ENCODE peak calls at places on chromosomes 2 and 18, in five cellular contexts. X, O, H, D and M are unnamed samples.

GRCh38 chr2:161139098-161139987 is 20.9 kb upstream of the TANK start:
- DNase-seq in X (no peak), O (no peak), H (no peak), D (no peak), M (peak; percentile 59)

GRCh38 chr2:137886432-137886831 is 77.8 kb upstream of the HNMT start:
- DNase-seq in X (no peak), O (no peak), H (no peak), D (no peak), M (no peak)

GRCh38 chr18:58882039-58882438 is 17.4 kb downstream of the ZNF532 start:
- DNase-seq in X (no peak), O (no peak), H (no peak), D (no peak), M (no peak)

GRCh38 chr2:215624423-215624829 is 188.6 kb upstream of the FN1 start:
- DNase-seq in X (no peak), O (no peak), H (no peak), D (no peak), M (no peak)

GRCh38 chr2:237471457-237472186 is 15.4 kb upstream of the MLPH start:
- DNase-seq in X (no peak), O (peak; percentile 87), H (no peak), D (peak; percentile 66), M (no peak)

GRCh38 chr2:204530464-204530805 is 14.8 kb upstream of the PARD3B start:
- DNase-seq in X (no peak), O (no peak), H (no peak), D (no peak), M (no peak)

GRCh38 chr2:129375587-129375986 is 603.9 kb upstream of the RAB6C start:
- DNase-seq in X (no peak), O (no peak), H (peak; percentile 17), D (no peak), M (no peak)

GRCh38 chr2:239893236-239893515 is 132.0 kb downstream of the NDUFA10 start:
- DNase-seq in X (no peak), O (no peak), H (no peak), D (no peak), M (no peak)

GRCh38 chr2:54404270-54404669 is 51.9 kb upstream of the SPTBN1 start:
- DNase-seq in X (no peak), O (no peak), H (no peak), D (no peak), M (peak; percentile 3)

GRCh38 chr18:35786359-35787042 is 186.0 kb upstream of the RMP24 start:
- DNase-seq in X (no peak), O (no peak), H (no peak), D (no peak), M (no peak)

GRCh38 chr2:2182688-2183087 is 148.4 kb downstream of the MYT1L start:
- DNase-seq in X (no peak), O (no peak), H (no peak), D (no peak), M (no peak)

GRCh38 chr18:39675916-39676315 is 2110.3 kb upstream of the CELF4 start:
- DNase-seq in X (no peak), O (no peak), H (no peak), D (no peak), M (no peak)

GRCh38 chr2:17961789-17962188 is 83.3 kb downstream of the KCNS3 start:
- DNase-seq in X (no peak), O (no peak), H (no peak), D (no peak), M (no peak)

GRCh38 chr2:240437861-240438809 is 2.7 kb downstream of the GPC1 start:
- DNase-seq in X (peak; percentile 60), O (peak; percentile 89), H (peak; percentile 59), D (peak; percentile 74), M (peak; percentile 53)

GRCh38 chr2:138956116-138956515 is 175.9 kb upstream of the NXPH2 start:
- DNase-seq in X (no peak), O (no peak), H (no peak), D (no peak), M (no peak)

GRCh38 chr2:240437181-240437860 is 1.9 kb downstream of the GPC1 start:
- DNase-seq in X (no peak), O (no peak), H (no peak), D (peak; percentile 11), M (no peak)

GRCh38 chr2:204625135-204625534 is 79.9 kb downstream of the PARD3B start:
- DNase-seq in X (no peak), O (no peak), H (peak; percentile 67), D (no peak), M (no peak)